ENCODE peak calls at places on chromosomes 12 and 14, in six cellular contexts. P, B, D, J, G and W are unnamed samples.

GRCh38 chr14:75229923-75230792 is 48.5 kb upstream of the FOS start:
- DNase-seq in P (peak), B (peak), D (no peak), J (peak), G (peak), W (peak)

GRCh38 chr12:11150832-11151231 is 16.4 kb upstream of the TAS2R30 start:
- DNase-seq in P (no peak), B (no peak), D (no peak), J (no peak), G (no peak), W (no peak)

GRCh38 chr14:20327005-20327869 is 5.8 kb downstream of the CCNB1IP1 start:
- DNase-seq in P (peak), B (no peak), D (no peak), J (peak), G (no peak), W (peak)

GRCh38 chr12:16003460-16003859 is 92.3 kb downstream of the DERA start:
- DNase-seq in P (no peak), B (no peak), D (no peak), J (no peak), G (no peak), W (no peak)

GRCh38 chr14:63388766-63389431 is 70.2 kb upstream of the GPHB5 start:
- DNase-seq in P (peak), B (peak), D (peak), J (peak), G (peak), W (peak)

GRCh38 chr12:29517265-29517664 is 19.8 kb upstream of the OVCH1 start:
- DNase-seq in P (peak), B (no peak), D (no peak), J (no peak), G (no peak), W (no peak)

GRCh38 chr12:81992461-81992860 is 233.3 kb upstream of the PPFIA2 start:
- DNase-seq in P (peak), B (peak), D (peak), J (no peak), G (peak), W (peak)

GRCh38 chr14:63204407-63205280 is at the start of gene RHOJ:
- DNase-seq in P (no peak), B (peak), D (peak), J (peak), G (no peak), W (peak)

DNA sequence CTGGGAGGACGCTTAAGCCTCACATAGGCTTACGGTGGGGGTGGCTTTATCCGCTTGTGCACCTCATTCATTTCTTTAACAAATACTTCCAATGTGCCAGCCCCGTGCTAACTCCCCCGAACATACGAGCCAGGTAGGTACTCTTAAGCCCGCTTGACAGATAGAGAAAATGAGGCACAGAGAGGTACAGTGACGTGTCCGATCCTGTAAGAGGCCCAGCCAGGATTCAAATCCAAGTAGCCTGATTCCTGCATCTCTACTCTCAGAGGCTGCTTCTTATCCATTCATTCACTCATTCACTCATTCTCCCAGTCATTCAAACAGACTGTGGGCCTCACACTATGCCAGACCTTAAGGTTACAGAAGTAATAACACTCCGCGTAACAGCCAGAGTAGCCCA is 477 bp downstream of the OAS3 start:
- DNase-seq in P (no peak), B (no peak), D (no peak), J (no peak), G (no peak), W (peak)
- H3K4me3 ChIP-seq in P (peak), B (peak), D (peak), J (peak), G (peak), W (peak)

GRCh38 chr12:51889216-51890134 is 1.6 kb downstream of the ANKRD33 start:
- DNase-seq in P (no peak), B (no peak), D (no peak), J (peak), G (no peak), W (no peak)
- TF ChIP-seq CTCF in P (no peak), B (no peak), D (no peak), J (peak), G (no peak), W (peak)

GRCh38 chr12:6337958-6338406 is 3.9 kb downstream of the TNFRSF1A start:
- DNase-seq in P (no peak), B (no peak), D (no peak), J (peak), G (no peak), W (no peak)

GRCh38 chr12:6338955-6339761 is 2.7 kb downstream of the TNFRSF1A start:
- DNase-seq in P (no peak), B (no peak), D (no peak), J (peak), G (no peak), W (no peak)

GRCh38 chr12:6336079-6336858 is 5.6 kb downstream of the TNFRSF1A start:
- DNase-seq in P (peak), B (peak), D (peak), J (peak), G (peak), W (peak)

GRCh38 chr12:6335451-6336078 is 6.3 kb downstream of the TNFRSF1A start:
- DNase-seq in P (peak), B (peak), D (peak), J (peak), G (peak), W (peak)

GRCh38 chr12:6336859-6337744 is 4.8 kb downstream of the TNFRSF1A start:
- DNase-seq in P (no peak), B (peak), D (no peak), J (peak), G (no peak), W (no peak)
- H3K4me3 ChIP-seq in P (no peak), B (peak), D (peak), J (peak), G (peak), W (peak)

DNA sequence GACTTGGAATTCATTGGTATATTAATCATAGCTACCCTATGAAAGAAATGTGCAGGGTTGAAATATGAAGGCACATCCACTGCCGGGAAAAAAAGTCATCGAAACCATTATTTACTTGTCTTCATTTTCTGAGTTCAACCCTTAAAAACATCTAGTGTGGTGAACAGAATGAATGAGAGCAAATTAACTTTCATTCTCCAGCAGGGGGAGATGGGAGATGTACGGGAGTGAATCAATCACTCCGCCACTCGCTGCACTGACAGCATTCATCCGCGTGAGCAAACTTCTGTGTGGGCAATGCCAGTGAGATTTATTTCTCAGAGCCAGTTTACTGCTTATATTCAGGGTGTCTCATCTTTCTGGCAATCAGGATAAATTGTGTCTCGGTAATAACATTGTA is 463.5 kb upstream of the MIS18BP1 start:
- DNase-seq in P (no peak), B (no peak), D (no peak), J (no peak), G (no peak), W (peak)
- TF ChIP-seq CTCF in P (no peak), B (no peak), D (no peak), J (no peak), G (no peak), W (peak)

DNA sequence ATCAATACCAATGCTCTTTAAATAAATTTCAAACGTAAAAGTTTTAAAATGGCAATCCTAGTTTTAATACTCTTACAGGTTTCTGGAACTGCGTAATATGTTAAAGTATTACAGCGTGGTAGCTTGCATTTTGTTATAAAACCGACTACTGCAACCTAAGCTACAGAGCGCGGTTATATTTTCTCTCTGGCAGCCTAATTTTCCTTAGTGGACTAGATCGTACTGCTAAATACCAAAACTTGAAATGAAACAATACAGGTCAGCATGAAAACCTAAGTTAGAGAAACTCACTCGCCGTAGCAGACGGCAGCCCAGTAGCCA is 1.2 kb downstream of the CCDC92 start:
- DNase-seq in P (no peak), B (no peak), D (no peak), J (no peak), G (no peak), W (no peak)
- H3K4me3 ChIP-seq in P (peak), B (peak), D (peak), J (peak), G (peak), W (peak)

GRCh38 chr12:89263153-89263552 is 89.1 kb downstream of the DUSP6 start:
- DNase-seq in P (no peak), B (no peak), D (no peak), J (no peak), G (no peak), W (no peak)
- TF ChIP-seq CTCF in P (no peak), B (no peak), D (no peak), J (no peak), G (no peak), W (no peak)

GRCh38 chr14:50062438-50063039 is 53.8 kb downstream of the VCPKMT start:
- DNase-seq in P (peak), B (peak), D (no peak), J (peak), G (peak), W (peak)

GRCh38 chr14:50063876-50064420 is 52.4 kb downstream of the VCPKMT start:
- DNase-seq in P (peak), B (no peak), D (no peak), J (no peak), G (no peak), W (no peak)

GRCh38 chr14:50059773-50060629 is 56.4 kb downstream of the VCPKMT start:
- DNase-seq in P (peak), B (no peak), D (no peak), J (no peak), G (no peak), W (no peak)

GRCh38 chr14:50061664-50062437 is 54.5 kb downstream of the VCPKMT start:
- DNase-seq in P (peak), B (peak), D (no peak), J (peak), G (peak), W (peak)

GRCh38 chr14:50060871-50061663 is 55.3 kb downstream of the VCPKMT start:
- DNase-seq in P (peak), B (peak), D (peak), J (peak), G (no peak), W (peak)
- H3K4me3 ChIP-seq in P (no peak), B (no peak), D (peak), J (peak), G (no peak), W (no peak)

GRCh38 chr12:9104087-9104486 is 11.6 kb downstream of the A2M start:
- DNase-seq in P (no peak), B (no peak), D (no peak), J (no peak), G (no peak), W (no peak)
- TF ChIP-seq CTCF in P (no peak), B (no peak), D (no peak), J (no peak), G (no peak), W (no peak)

GRCh38 chr14:22561661-22562579 is 27.1 kb downstream of the DAD1 start:
- DNase-seq in P (peak), B (peak), D (no peak), J (no peak), G (no peak), W (peak)
- H3K4me3 ChIP-seq in P (no peak), B (no peak), D (no peak), J (no peak), G (no peak), W (no peak)

DNA sequence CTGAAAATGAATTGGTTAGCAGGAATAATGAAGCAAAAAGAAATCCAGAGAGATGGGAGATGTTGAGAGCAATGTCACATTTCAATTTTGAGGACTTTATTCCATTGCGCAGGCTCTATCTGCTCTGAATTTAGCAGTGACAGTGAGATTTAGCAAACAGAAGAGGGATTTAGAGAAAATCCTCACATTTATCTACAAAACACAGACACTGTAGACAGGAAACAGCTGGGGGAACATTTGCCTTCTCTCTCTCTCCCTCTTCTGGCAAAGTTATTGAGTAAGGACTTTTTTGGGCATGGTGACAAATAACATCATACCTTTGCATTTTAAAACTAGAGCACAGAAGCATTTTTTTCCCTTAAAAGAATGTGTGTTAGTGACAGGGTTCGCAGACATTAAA is at the start of gene IGF1:
- DNase-seq in P (no peak), B (no peak), D (no peak), J (peak), G (no peak), W (peak)
- TF ChIP-seq CTCF in P (no peak), B (no peak), D (no peak), J (peak), G (no peak), W (peak)